ENCODE peak calls at places on chromosomes 1 and 21, in five cellular contexts. B is neural progenitor cell, U is upper lobe of right lung, T is K562, P is psoas muscle. A is an unnamed sample. For H3K4me1, the result is how much of the 10 kb centered on the place peaks cover.

GRCh38 chr1:2468540-2468939 is 7.5 kb upstream of the PLCH2 start:
- DNase-seq in B (no peak), U (no peak), T (no peak), P (no peak), A (no peak)

GRCh38 chr1:79899914-79900313 is 893.4 kb upstream of the ADGRL4 start:
- DNase-seq in B (no peak), U (no peak), T (no peak), P (no peak), A (no peak)

GRCh38 chr1:166925791-166926483 is 49.4 kb downstream of the ILDR2 start:
- DNase-seq in B (peak), U (no peak), T (no peak), P (no peak), A (no peak)

GRCh38 chr21:46096596-46096981 is 1.3 kb upstream of the COL6A2 start:
- DNase-seq in B (no peak), U (no peak), T (no peak), P (peak), A (peak)

GRCh38 chr1:88237026-88237425 is 447.0 kb upstream of the PKN2 start:
- DNase-seq in B (peak), U (no peak), T (no peak), P (no peak), A (no peak)

GRCh38 chr1:53725238-53725689 is 13.7 kb downstream of the GLIS1 start:
- DNase-seq in B (peak), U (no peak), T (no peak), P (no peak), A (no peak)

GRCh38 chr21:44748621-44749020 is 37.2 kb upstream of the TSPEAR start:
- DNase-seq in B (no peak), U (peak), T (no peak), P (peak), A (no peak)

GRCh38 chr1:150477733-150478132 is 9.5 kb upstream of the TARS2 start:
- DNase-seq in B (no peak), U (no peak), T (no peak), P (no peak), A (no peak)

GRCh38 chr1:111139234-111139955 is 498 bp downstream of the DRAM2 start:
- DNase-seq in B (peak), U (no peak), T (peak), P (no peak), A (no peak)

GRCh38 chr1:102733491-102734236 is 374.7 kb downstream of the COL11A1 start:
- DNase-seq in B (no peak), U (no peak), T (no peak), P (no peak), A (no peak)

GRCh38 chr1:186985889-186986491 is 157.2 kb downstream of the PLA2G4A start:
- DNase-seq in B (peak), U (no peak), T (peak), P (no peak), A (no peak)

GRCh38 chr1:40980453-40981121 is 1.1 kb downstream of the CTPS1 start:
- DNase-seq in B (peak), U (peak), T (peak), P (no peak), A (peak)

GRCh38 chr1:23567996-23568607 is 8.8 kb upstream of the ID3 start:
- DNase-seq in B (peak), U (no peak), T (peak), P (no peak), A (peak)

GRCh38 chr1:156113263-156114004 is 1.1 kb upstream of the LMNA start:
- DNase-seq in B (peak), U (no peak), T (no peak), P (no peak), A (no peak)

GRCh38 chr21:45634511-45635183 is 8.9 kb upstream of the PCBP3 start:
- DNase-seq in B (no peak), U (no peak), T (no peak), P (no peak), A (no peak)

GRCh38 chr1:23936481-23937176 is 23.0 kb upstream of the PNRC2 start:
- DNase-seq in B (peak), U (no peak), T (peak), P (no peak), A (no peak)

GRCh38 chr1:162835157-162835899 is 25.6 kb downstream of the CCDC190 start:
- DNase-seq in B (no peak), U (no peak), T (no peak), P (no peak), A (no peak)

GRCh38 chr1:212782422-212783154 is 9.0 kb downstream of the NSL1 start:
- DNase-seq in B (no peak), U (no peak), T (no peak), P (no peak), A (no peak)

GRCh38 chr1:76635784-76636183 is 231.5 kb upstream of the ST6GALNAC5 start:
- DNase-seq in B (no peak), U (no peak), T (no peak), P (no peak), A (no peak)

GRCh38 chr21:38768385-38769071 is 37.2 kb upstream of the ETS2 start:
- DNase-seq in B (no peak), U (no peak), T (peak), P (no peak), A (no peak)

GRCh38 chr1:214640431-214641213 is 37.6 kb downstream of the CENPF start:
- DNase-seq in B (no peak), U (no peak), T (no peak), P (no peak), A (no peak)

GRCh38 chr1:98081951-98082350 is 161.1 kb upstream of the DPYD start:
- DNase-seq in B (no peak), U (no peak), T (no peak), P (no peak), A (no peak)

GRCh38 chr21:21464691-21465090 is 466.5 kb downstream of the NCAM2 start:
- DNase-seq in B (no peak), U (no peak), T (no peak), P (no peak), A (no peak)

GRCh38 chr1:1431845-1432565 is 3.5 kb upstream of the VWA1 start:
- DNase-seq in B (peak), U (peak), T (peak), P (peak), A (peak)

GRCh38 chr1:162019436-162019835 is 4.2 kb downstream of the OLFML2B start:
- DNase-seq in B (no peak), U (no peak), T (no peak), P (no peak), A (no peak)

GRCh38 chr1:166327886-166328285 is 161.1 kb upstream of the FAM78B start:
- DNase-seq in B (no peak), U (no peak), T (no peak), P (no peak), A (no peak)

GRCh38 chr21:45284456-45284741 is 3.3 kb downstream of the POFUT2 start:
- DNase-seq in B (no peak), U (peak), T (no peak), P (peak), A (no peak)

GRCh38 chr1:230916607-230917283 is 48.4 kb upstream of the C1orf198 start:
- DNase-seq in B (no peak), U (no peak), T (no peak), P (no peak), A (no peak)

DNA sequence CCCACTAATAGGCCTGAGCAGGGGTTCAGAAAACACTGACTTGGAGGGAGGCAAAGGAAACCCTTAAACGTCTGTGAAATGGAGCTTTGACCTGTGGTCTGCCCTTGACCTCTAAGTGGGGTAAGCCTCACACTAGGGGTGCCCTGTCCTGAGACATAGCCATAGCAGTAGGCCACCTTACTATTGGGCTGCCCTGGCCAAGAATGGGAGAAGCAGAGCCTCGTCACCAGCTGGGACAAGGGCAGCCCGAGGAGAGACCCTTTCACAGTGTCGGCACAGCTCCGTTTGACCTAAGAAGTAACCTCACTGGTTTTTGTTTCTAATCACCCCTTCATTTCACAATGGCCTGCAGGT is 26.4 kb upstream of the IFNAR2 start:
- DNase-seq in B (no peak), U (no peak), T (no peak), P (no peak), A (no peak)
- H3K4me1 ChIP-seq in B (under half), U (under half), T (under half), P (under half), A (under half)

DNA sequence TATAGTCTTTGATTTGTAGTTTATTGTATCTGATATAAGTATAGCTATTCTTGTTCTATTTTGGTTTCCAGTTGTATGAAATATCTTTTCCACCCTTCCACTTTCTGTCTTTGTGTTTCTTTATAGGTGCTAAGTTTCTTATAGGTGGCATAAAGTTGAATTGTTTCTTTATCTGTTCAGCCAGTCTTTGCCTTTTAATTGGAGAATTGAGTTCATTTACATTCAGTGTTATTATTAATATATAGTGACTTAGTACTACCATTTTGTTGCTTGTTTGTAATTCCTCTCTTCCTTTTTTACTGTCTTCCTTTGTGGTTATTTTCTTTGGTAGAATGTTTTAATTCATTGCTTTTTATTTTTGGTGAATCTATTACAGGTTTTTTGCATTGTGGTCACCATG is 77.7 kb downstream of the MAGI3 start:
- DNase-seq in B (no peak), U (no peak), T (no peak), P (no peak), A (no peak)
- H3K4me3 ChIP-seq in B (no peak), U (no peak), T (no peak), P (no peak), A (no peak)

GRCh38 chr1:39410915-39411436 is 80.5 kb upstream of the BMP8A start:
- DNase-seq in B (peak), U (peak), T (peak), P (peak), A (peak)
- TF ChIP-seq CTCF in B (peak), U (peak), T (peak), P (peak), A (peak)

GRCh38 chr1:240653030-240653429 is 41.1 kb upstream of the GREM2 start:
- DNase-seq in B (no peak), U (no peak), T (no peak), P (no peak), A (no peak)
- H3K4me1 ChIP-seq in B (under half), U (under half), T (under half), P (under half), A (under half)

DNA sequence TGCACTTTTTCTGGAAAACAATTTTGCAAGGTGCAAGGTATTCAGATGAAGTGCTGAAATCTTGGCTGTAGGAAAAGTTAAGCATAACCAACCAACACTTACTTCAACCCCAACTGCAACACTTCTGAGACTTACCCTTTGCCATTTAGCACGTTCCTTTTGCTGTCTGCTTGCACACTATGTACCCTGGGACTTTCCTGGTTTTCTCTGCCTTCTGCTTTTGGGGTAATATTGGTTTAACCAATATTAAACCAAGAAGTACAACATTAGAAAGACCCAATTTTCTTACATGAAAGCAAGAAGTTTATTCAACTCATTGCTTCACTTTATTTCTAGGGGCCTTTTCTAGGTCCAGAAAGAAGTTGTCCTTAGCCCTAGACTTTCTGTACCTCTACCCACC is 193.0 kb downstream of the HLX start:
- DNase-seq in B (no peak), U (no peak), T (no peak), P (no peak), A (no peak)
- H3K4me3 ChIP-seq in B (no peak), U (no peak), T (no peak), P (no peak), A (no peak)

DNA sequence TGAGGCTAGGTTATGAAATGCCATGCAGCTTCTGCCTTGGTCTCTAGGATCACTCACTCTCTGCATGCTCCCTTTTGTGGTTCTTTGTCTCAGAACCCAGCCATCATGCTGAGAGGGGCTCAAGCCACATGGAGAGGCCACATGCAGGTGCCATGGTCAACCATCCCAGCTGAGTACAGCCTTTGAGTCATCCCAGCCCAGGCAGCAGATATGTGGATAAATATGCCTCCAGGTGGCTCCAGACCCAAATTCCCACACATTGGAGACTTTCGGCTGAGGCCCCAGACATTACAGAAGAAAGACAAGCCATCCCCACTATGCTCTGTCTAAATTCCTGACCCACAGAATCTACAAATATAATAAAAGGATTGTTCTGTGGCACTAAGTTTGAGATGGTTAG is 102.0 kb downstream of the LHX9 start:
- DNase-seq in B (no peak), U (no peak), T (no peak), P (no peak), A (no peak)
- TF ChIP-seq CTCF in B (no peak), U (no peak), T (no peak), P (no peak), A (no peak)

GRCh38 chr1:10320336-10320735 is 78.5 kb upstream of the PGD start:
- DNase-seq in B (no peak), U (no peak), T (no peak), P (no peak), A (no peak)

GRCh38 chr1:10319750-10320149 is 79.1 kb upstream of the PGD start:
- DNase-seq in B (peak), U (no peak), T (no peak), P (no peak), A (no peak)

GRCh38 chr1:10316752-10317151 is 82.1 kb upstream of the PGD start:
- DNase-seq in B (no peak), U (no peak), T (no peak), P (no peak), A (no peak)
- H3K4me1 ChIP-seq in B (under half), U (under half), T (under half), P (under half), A (under half)